ENCODE peak calls at places on chromosomes 16 and 17, in five cellular contexts. One of them, this sample, is unnamed.

GRCh38 chr17:28413804-28414203 is 7.8 kb upstream of the SLC46A1 start:
- DNase-seq in activated naive CD4-positive, alpha-beta T cell: no peak
- DNase-seq in nephron progenitor cell: no peak
- DNase-seq in HuH-7.5: no peak
- DNase-seq in GM06990: no peak
- DNase-seq in this sample: no peak

GRCh38 chr16:3486506-3487215 is 8.6 kb downstream of the C16orf90 start:
- DNase-seq in activated naive CD4-positive, alpha-beta T cell: no peak
- DNase-seq in nephron progenitor cell: no peak
- DNase-seq in HuH-7.5: no peak
- DNase-seq in GM06990: no peak
- DNase-seq in this sample: no peak

GRCh38 chr17:13086142-13086769 is 68.4 kb upstream of the ELAC2 start:
- DNase-seq in activated naive CD4-positive, alpha-beta T cell: no peak
- DNase-seq in nephron progenitor cell: no peak
- DNase-seq in HuH-7.5: no peak
- DNase-seq in GM06990: no peak
- DNase-seq in this sample: no peak

GRCh38 chr17:32567511-32567910 is 80.7 kb downstream of the CDK5R1 start:
- DNase-seq in activated naive CD4-positive, alpha-beta T cell: no peak
- DNase-seq in nephron progenitor cell: no peak
- DNase-seq in HuH-7.5: no peak
- DNase-seq in GM06990: no peak
- DNase-seq in this sample: no peak

GRCh38 chr17:67716405-67716798 is 1.3 kb upstream of the NOL11 start:
- DNase-seq in activated naive CD4-positive, alpha-beta T cell: no peak
- DNase-seq in nephron progenitor cell: no peak
- DNase-seq in HuH-7.5: no peak
- DNase-seq in GM06990: no peak
- DNase-seq in this sample: no peak

GRCh38 chr16:62363451-62363850 is 327.2 kb upstream of the CDH8 start:
- DNase-seq in activated naive CD4-positive, alpha-beta T cell: no peak
- DNase-seq in nephron progenitor cell: no peak
- DNase-seq in HuH-7.5: no peak
- DNase-seq in GM06990: no peak
- DNase-seq in this sample: no peak

GRCh38 chr16:57694556-57695377 is at the start of gene DRC7:
- DNase-seq in activated naive CD4-positive, alpha-beta T cell: no peak
- DNase-seq in nephron progenitor cell: peak; percentile 67
- DNase-seq in HuH-7.5: peak; percentile 77
- DNase-seq in GM06990: peak; percentile 28
- DNase-seq in this sample: peak; percentile 69

GRCh38 chr16:81229811-81230210 is 8.7 kb upstream of the BCO1 start:
- DNase-seq in activated naive CD4-positive, alpha-beta T cell: no peak
- DNase-seq in nephron progenitor cell: no peak
- DNase-seq in HuH-7.5: no peak
- DNase-seq in GM06990: no peak
- DNase-seq in this sample: no peak

GRCh38 chr17:16987830-16988601 is 16.1 kb upstream of the TNFRSF13B start:
- DNase-seq in activated naive CD4-positive, alpha-beta T cell: peak; percentile 17
- DNase-seq in nephron progenitor cell: peak; percentile 26
- DNase-seq in HuH-7.5: no peak
- DNase-seq in GM06990: peak; percentile 88
- DNase-seq in this sample: no peak

GRCh38 chr16:85062728-85063336 is 35.2 kb downstream of the KIAA0513 start:
- DNase-seq in activated naive CD4-positive, alpha-beta T cell: no peak
- DNase-seq in nephron progenitor cell: no peak
- DNase-seq in HuH-7.5: no peak
- DNase-seq in GM06990: no peak
- DNase-seq in this sample: no peak

GRCh38 chr16:53773881-53774280 is 69.9 kb downstream of the FTO start:
- DNase-seq in activated naive CD4-positive, alpha-beta T cell: no peak
- DNase-seq in nephron progenitor cell: no peak
- DNase-seq in HuH-7.5: no peak
- DNase-seq in GM06990: no peak
- DNase-seq in this sample: no peak

GRCh38 chr16:67284699-67285646 is 5.6 kb downstream of the PLEKHG4 start:
- DNase-seq in activated naive CD4-positive, alpha-beta T cell: no peak
- DNase-seq in nephron progenitor cell: peak; percentile 61
- DNase-seq in HuH-7.5: peak; percentile 80
- DNase-seq in GM06990: no peak
- DNase-seq in this sample: peak; percentile 62

GRCh38 chr17:7623661-7624060 is 4.0 kb downstream of the SAT2 start:
- DNase-seq in activated naive CD4-positive, alpha-beta T cell: no peak
- DNase-seq in nephron progenitor cell: no peak
- DNase-seq in HuH-7.5: no peak
- DNase-seq in GM06990: no peak
- DNase-seq in this sample: no peak

GRCh38 chr17:57999496-58000017 is 7.5 kb downstream of the SRSF1 start:
- DNase-seq in activated naive CD4-positive, alpha-beta T cell: no peak
- DNase-seq in nephron progenitor cell: peak; percentile 27
- DNase-seq in HuH-7.5: no peak
- DNase-seq in GM06990: peak; percentile 36
- DNase-seq in this sample: no peak

GRCh38 chr17:19645608-19646250 is 2.8 kb upstream of the ALDH3A2 start:
- DNase-seq in activated naive CD4-positive, alpha-beta T cell: peak; percentile 2
- DNase-seq in nephron progenitor cell: peak; percentile 24
- DNase-seq in HuH-7.5: no peak
- DNase-seq in GM06990: peak; percentile 28
- DNase-seq in this sample: peak; percentile 61

GRCh38 chr17:66301864-66302741 is at the start of gene PRKCA:
- DNase-seq in activated naive CD4-positive, alpha-beta T cell: peak; percentile 40
- DNase-seq in nephron progenitor cell: peak; percentile 82
- DNase-seq in HuH-7.5: peak; percentile 68
- DNase-seq in GM06990: peak; percentile 67
- DNase-seq in this sample: peak; percentile 64

GRCh38 chr16:59540621-59541020 is 806.5 kb upstream of the GOT2 start:
- DNase-seq in activated naive CD4-positive, alpha-beta T cell: no peak
- DNase-seq in nephron progenitor cell: no peak
- DNase-seq in HuH-7.5: no peak
- DNase-seq in GM06990: no peak
- DNase-seq in this sample: no peak